ENCODE peak calls at places on chromosomes 5 and 9, in nine cellular contexts. E is amygdala, H is lung, I is NCI-H1105 treated with DMSO at 0.1 percent for 48 hours, O is HEK293T, N is endothelial cell, Q is GM06990, V is T-cell, S is thoracic aorta. W is an unnamed sample.

GRCh38 chr5:78653969-78654368 is 5.4 kb upstream of the LHFPL2 start:
- DNase-seq in H (no peak), E (no peak), S (no peak), Q (no peak), I (no peak), N (no peak), V (no peak), O (no peak), W (no peak)

GRCh38 chr5:68171101-68171558 is 44.4 kb upstream of the PIK3R1 start:
- DNase-seq in E (peak), S (peak), Q (no peak), N (no peak), I (no peak), V (no peak), O (no peak), H (peak), W (no peak)

GRCh38 chr5:19927170-19927569 is 60.8 kb downstream of the CDH18 start:
- DNase-seq in S (no peak), O (no peak), E (no peak), V (no peak), H (no peak), Q (no peak), N (no peak), I (no peak), W (no peak)

GRCh38 chr9:4740623-4741364 is at the start of gene AK3:
- DNase-seq in O (peak), S (peak), N (peak), I (peak), Q (peak), E (no peak), H (peak), V (peak), W (peak)

GRCh38 chr5:156200938-156201792 is 125.8 kb upstream of the SGCD start:
- DNase-seq in O (no peak), N (no peak), E (no peak), H (no peak), Q (no peak), V (no peak), I (no peak), S (no peak), W (no peak)

GRCh38 chr5:17907094-17907493 is 272.8 kb downstream of the TAF11L14 start:
- DNase-seq in E (no peak), Q (no peak), O (no peak), S (no peak), N (no peak), H (no peak), I (no peak), V (no peak), W (no peak)

GRCh38 chr5:164048527-164048926 is 543.1 kb downstream of the MAT2B start:
- DNase-seq in N (no peak), S (no peak), O (no peak), H (no peak), V (no peak), Q (no peak), E (no peak), I (no peak), W (no peak)

GRCh38 chr5:150082889-150083288 is 3.5 kb downstream of the CSF1R start:
- DNase-seq in O (no peak), H (no peak), V (no peak), Q (no peak), S (no peak), E (no peak), I (no peak), N (peak), W (no peak)

GRCh38 chr5:150503977-150504620 is 3.8 kb upstream of the NDST1 start:
- DNase-seq in N (no peak), E (peak), I (no peak), V (no peak), S (no peak), H (peak), O (no peak), Q (no peak), W (no peak)

GRCh38 chr5:178619390-178619789 is 7.5 kb downstream of the CLK4 start:
- DNase-seq in S (no peak), V (no peak), N (no peak), Q (no peak), H (no peak), I (no peak), E (no peak), O (no peak), W (no peak)

GRCh38 chr9:136118367-136119258 is at the start of gene TMEM250:
- DNase-seq in H (peak), V (peak), E (peak), Q (peak), S (peak), N (peak), I (peak), O (peak), W (peak)

GRCh38 chr9:15837079-15837679 is 284.3 kb downstream of the CCDC171 start:
- DNase-seq in V (no peak), I (peak), S (no peak), O (peak), H (no peak), E (no peak), Q (no peak), N (peak), W (no peak)

GRCh38 chr5:10030219-10030831 is 219.4 kb downstream of the ATPSCKMT start:
- DNase-seq in S (no peak), O (no peak), I (no peak), Q (no peak), H (peak), N (peak), E (no peak), V (no peak), W (no peak)

GRCh38 chr9:133054194-133054890 is 7.4 kb upstream of the CEL start:
- DNase-seq in V (no peak), N (no peak), Q (no peak), S (no peak), H (no peak), E (no peak), O (no peak), I (no peak), W (no peak)

GRCh38 chr9:120948824-120949223 is 22.2 kb upstream of the TRAF1 start:
- DNase-seq in I (no peak), O (no peak), N (no peak), H (no peak), S (no peak), E (no peak), V (no peak), Q (no peak), W (no peak)

GRCh38 chr9:81814794-81815464 is 113.3 kb upstream of the SPATA31D4 start:
- DNase-seq in Q (no peak), N (no peak), O (no peak), I (no peak), S (no peak), V (no peak), H (no peak), E (no peak), W (peak)